ENCODE peak calls at places on chromosomes 3 and 15, in nine cellular contexts. One of them, this sample, is unnamed.

GRCh38 chr3:10531031-10531430 is 25.6 kb upstream of the ATP2B2 start:
- DNase-seq in stomach: peak
- DNase-seq in IMR-90: no peak
- DNase-seq in A549: no peak
- DNase-seq in heart left ventricle: no peak
- DNase-seq in lower leg skin: no peak
- DNase-seq in right lobe of liver: no peak
- DNase-seq in HCT116: no peak
- DNase-seq in H54: no peak
- DNase-seq in this sample: no peak

GRCh38 chr3:101954946-101955345 is 105.6 kb downstream of the NFKBIZ start:
- DNase-seq in heart left ventricle: no peak
- DNase-seq in H54: no peak
- DNase-seq in stomach: no peak
- DNase-seq in lower leg skin: no peak
- DNase-seq in right lobe of liver: no peak
- DNase-seq in A549: no peak
- DNase-seq in HCT116: no peak
- DNase-seq in IMR-90: no peak
- DNase-seq in this sample: no peak

GRCh38 chr3:87248831-87249230 is 21.7 kb downstream of the CHMP2B start:
- DNase-seq in A549: no peak
- DNase-seq in IMR-90: no peak
- DNase-seq in right lobe of liver: no peak
- DNase-seq in heart left ventricle: no peak
- DNase-seq in stomach: no peak
- DNase-seq in HCT116: no peak
- DNase-seq in lower leg skin: no peak
- DNase-seq in H54: no peak
- DNase-seq in this sample: no peak

GRCh38 chr15:90306560-90306959 is 41.1 kb downstream of the NGRN start:
- DNase-seq in right lobe of liver: no peak
- DNase-seq in heart left ventricle: no peak
- DNase-seq in A549: no peak
- DNase-seq in H54: no peak
- DNase-seq in HCT116: no peak
- DNase-seq in lower leg skin: no peak
- DNase-seq in stomach: no peak
- DNase-seq in IMR-90: no peak
- DNase-seq in this sample: no peak

GRCh38 chr3:17070560-17070959 is 185.8 kb downstream of the PLCL2 start:
- DNase-seq in A549: peak
- DNase-seq in H54: peak
- DNase-seq in IMR-90: peak
- DNase-seq in right lobe of liver: peak
- DNase-seq in heart left ventricle: peak
- DNase-seq in HCT116: no peak
- DNase-seq in lower leg skin: no peak
- DNase-seq in stomach: no peak
- DNase-seq in this sample: no peak

GRCh38 chr3:98788651-98789050 is 25.5 kb downstream of the ST3GAL6 start:
- DNase-seq in A549: no peak
- DNase-seq in lower leg skin: no peak
- DNase-seq in HCT116: no peak
- DNase-seq in heart left ventricle: peak
- DNase-seq in H54: no peak
- DNase-seq in IMR-90: no peak
- DNase-seq in right lobe of liver: no peak
- DNase-seq in stomach: no peak
- DNase-seq in this sample: no peak

GRCh38 chr15:69807752-69808151 is 290.0 kb downstream of the TLE3 start:
- DNase-seq in lower leg skin: peak
- DNase-seq in stomach: no peak
- DNase-seq in IMR-90: peak
- DNase-seq in heart left ventricle: peak
- DNase-seq in A549: peak
- DNase-seq in HCT116: peak
- DNase-seq in right lobe of liver: no peak
- DNase-seq in H54: peak
- DNase-seq in this sample: no peak

GRCh38 chr3:177452487-177452886 is 255.2 kb upstream of the TBL1XR1 start:
- DNase-seq in right lobe of liver: no peak
- DNase-seq in lower leg skin: no peak
- DNase-seq in stomach: no peak
- DNase-seq in HCT116: no peak
- DNase-seq in A549: peak
- DNase-seq in heart left ventricle: no peak
- DNase-seq in H54: no peak
- DNase-seq in IMR-90: peak
- DNase-seq in this sample: no peak

GRCh38 chr15:23569513-23569912 is 4.0 kb downstream of the MKRN3 start:
- DNase-seq in right lobe of liver: no peak
- DNase-seq in stomach: no peak
- DNase-seq in heart left ventricle: no peak
- DNase-seq in IMR-90: no peak
- DNase-seq in A549: no peak
- DNase-seq in lower leg skin: no peak
- DNase-seq in H54: no peak
- DNase-seq in HCT116: no peak
- DNase-seq in this sample: no peak

GRCh38 chr3:195774917-195775316 is 36.8 kb downstream of the MUC4 start:
- DNase-seq in HCT116: peak
- DNase-seq in stomach: no peak
- DNase-seq in heart left ventricle: peak
- DNase-seq in A549: peak
- DNase-seq in IMR-90: no peak
- DNase-seq in lower leg skin: no peak
- DNase-seq in H54: peak
- DNase-seq in right lobe of liver: peak
- DNase-seq in this sample: no peak

GRCh38 chr3:31934866-31935265 is 46.2 kb downstream of the OSBPL10 start:
- DNase-seq in A549: no peak
- DNase-seq in heart left ventricle: no peak
- DNase-seq in stomach: no peak
- DNase-seq in H54: no peak
- DNase-seq in IMR-90: no peak
- DNase-seq in HCT116: no peak
- DNase-seq in lower leg skin: no peak
- DNase-seq in right lobe of liver: no peak
- DNase-seq in this sample: no peak

GRCh38 chr3:142251951-142252350 is 26.6 kb upstream of the GK5 start:
- DNase-seq in HCT116: no peak
- DNase-seq in H54: no peak
- DNase-seq in lower leg skin: no peak
- DNase-seq in A549: no peak
- DNase-seq in IMR-90: no peak
- DNase-seq in heart left ventricle: no peak
- DNase-seq in stomach: no peak
- DNase-seq in right lobe of liver: no peak
- DNase-seq in this sample: no peak

GRCh38 chr3:37630441-37630840 is 231.2 kb upstream of the CTDSPL start:
- DNase-seq in lower leg skin: no peak
- DNase-seq in heart left ventricle: no peak
- DNase-seq in IMR-90: no peak
- DNase-seq in right lobe of liver: no peak
- DNase-seq in A549: no peak
- DNase-seq in H54: no peak
- DNase-seq in HCT116: no peak
- DNase-seq in stomach: no peak
- DNase-seq in this sample: no peak

GRCh38 chr3:169769287-169770181 is at the start of gene ACTRT3:
- DNase-seq in right lobe of liver: peak
- DNase-seq in stomach: peak
- DNase-seq in lower leg skin: no peak
- DNase-seq in A549: peak
- DNase-seq in IMR-90: peak
- DNase-seq in HCT116: peak
- DNase-seq in H54: no peak
- DNase-seq in heart left ventricle: peak
- DNase-seq in this sample: peak

GRCh38 chr15:74628199-74628598 is 12.6 kb downstream of the CLK3 start:
- DNase-seq in IMR-90: no peak
- DNase-seq in HCT116: no peak
- DNase-seq in A549: no peak
- DNase-seq in heart left ventricle: no peak
- DNase-seq in lower leg skin: no peak
- DNase-seq in stomach: no peak
- DNase-seq in H54: no peak
- DNase-seq in right lobe of liver: no peak
- DNase-seq in this sample: no peak
- TF ChIP-seq POLR2A in IMR-90: no peak
- TF ChIP-seq POLR2A in HCT116: no peak
- TF ChIP-seq POLR2A in A549: no peak
- TF ChIP-seq POLR2A in heart left ventricle: no peak
- TF ChIP-seq POLR2A in lower leg skin: no peak
- TF ChIP-seq POLR2A in stomach: no peak
- TF ChIP-seq POLR2A in H54: no peak
- TF ChIP-seq POLR2A in right lobe of liver: no peak
- TF ChIP-seq POLR2A in this sample: no peak

DNA sequence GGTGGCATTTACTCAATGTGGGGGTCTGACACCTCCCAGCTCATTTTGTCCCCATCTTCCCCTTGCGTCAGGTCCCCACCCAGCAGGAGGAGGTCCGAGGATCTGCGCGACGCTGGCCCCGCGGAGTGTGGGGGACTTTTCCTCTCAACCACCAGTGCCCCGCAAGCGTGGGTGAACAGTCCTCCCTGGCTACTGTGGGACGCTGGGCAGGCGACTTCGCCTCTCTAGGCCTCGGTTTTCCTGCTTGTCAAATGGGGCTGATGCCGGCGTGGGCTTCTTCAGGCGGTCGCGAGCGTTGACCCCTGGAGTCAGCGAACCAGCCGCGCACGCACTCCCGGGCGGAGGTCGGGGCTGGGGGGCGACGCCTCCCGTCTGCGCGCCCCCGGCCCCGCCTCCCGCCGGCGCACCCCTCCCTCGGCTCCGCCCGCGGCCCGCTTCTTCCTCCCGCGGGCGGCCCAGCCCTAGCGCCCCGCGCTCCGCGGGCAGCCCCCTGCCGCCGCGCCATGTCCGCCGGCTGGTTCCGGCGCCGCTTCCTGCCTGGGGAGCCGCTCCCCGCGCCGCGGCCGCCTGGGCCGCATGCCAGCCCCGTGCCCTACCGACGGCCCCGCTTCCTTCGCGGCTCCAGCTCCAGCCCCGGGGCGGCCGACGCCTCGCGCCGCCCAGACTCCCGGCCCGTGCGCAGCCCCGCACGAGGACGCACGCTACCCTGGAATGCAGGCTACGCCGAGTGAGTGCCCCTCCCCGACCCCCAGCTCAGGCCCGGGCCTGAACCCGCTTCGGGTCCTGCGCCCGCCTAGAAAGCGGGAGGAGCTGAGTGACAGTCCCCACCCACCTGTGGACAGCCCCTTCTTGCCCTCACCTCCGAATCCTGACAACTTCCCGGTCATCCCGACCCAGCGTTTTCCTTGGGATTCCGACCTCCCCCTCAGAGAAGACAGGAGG is at the start of gene PPM1M:
- DNase-seq in heart left ventricle: no peak
- DNase-seq in lower leg skin: no peak
- DNase-seq in right lobe of liver: peak
- DNase-seq in stomach: peak
- DNase-seq in IMR-90: peak
- DNase-seq in HCT116: no peak
- DNase-seq in H54: no peak
- DNase-seq in A549: peak
- DNase-seq in this sample: peak
- TF ChIP-seq POLR2A in heart left ventricle: peak
- TF ChIP-seq POLR2A in lower leg skin: no peak
- TF ChIP-seq POLR2A in right lobe of liver: peak
- TF ChIP-seq POLR2A in stomach: no peak
- TF ChIP-seq POLR2A in IMR-90: no peak
- TF ChIP-seq POLR2A in HCT116: peak
- TF ChIP-seq POLR2A in H54: peak
- TF ChIP-seq POLR2A in A549: peak
- TF ChIP-seq POLR2A in this sample: peak

GRCh38 chr15:57510647-57511046 is 81.1 kb upstream of the MYZAP start:
- DNase-seq in lower leg skin: no peak
- DNase-seq in right lobe of liver: peak
- DNase-seq in stomach: peak
- DNase-seq in H54: no peak
- DNase-seq in A549: no peak
- DNase-seq in IMR-90: peak
- DNase-seq in HCT116: no peak
- DNase-seq in heart left ventricle: peak
- DNase-seq in this sample: no peak
- TF ChIP-seq POLR2A in lower leg skin: no peak
- TF ChIP-seq POLR2A in right lobe of liver: no peak
- TF ChIP-seq POLR2A in stomach: no peak
- TF ChIP-seq POLR2A in H54: no peak
- TF ChIP-seq POLR2A in A549: no peak
- TF ChIP-seq POLR2A in IMR-90: no peak
- TF ChIP-seq POLR2A in HCT116: no peak
- TF ChIP-seq POLR2A in heart left ventricle: no peak
- TF ChIP-seq POLR2A in this sample: no peak

GRCh38 chr3:168093790-168094189 is 1.9 kb downstream of the GOLIM4 start:
- DNase-seq in lower leg skin: no peak
- DNase-seq in HCT116: no peak
- DNase-seq in IMR-90: no peak
- DNase-seq in right lobe of liver: no peak
- DNase-seq in heart left ventricle: no peak
- DNase-seq in H54: no peak
- DNase-seq in stomach: no peak
- DNase-seq in A549: no peak
- DNase-seq in this sample: no peak

GRCh38 chr3:168095611-168096209 is at the start of gene GOLIM4:
- DNase-seq in heart left ventricle: peak
- DNase-seq in A549: peak
- DNase-seq in lower leg skin: peak
- DNase-seq in stomach: peak
- DNase-seq in H54: peak
- DNase-seq in HCT116: peak
- DNase-seq in right lobe of liver: peak
- DNase-seq in IMR-90: peak
- DNase-seq in this sample: peak

GRCh38 chr3:168094877-168095610 is 680 bp downstream of the GOLIM4 start:
- DNase-seq in lower leg skin: peak
- DNase-seq in H54: peak
- DNase-seq in IMR-90: peak
- DNase-seq in heart left ventricle: peak
- DNase-seq in stomach: peak
- DNase-seq in HCT116: peak
- DNase-seq in A549: peak
- DNase-seq in right lobe of liver: peak
- DNase-seq in this sample: peak

GRCh38 chr3:168093229-168093628 is 2.5 kb downstream of the GOLIM4 start:
- DNase-seq in stomach: no peak
- DNase-seq in lower leg skin: no peak
- DNase-seq in H54: no peak
- DNase-seq in right lobe of liver: no peak
- DNase-seq in IMR-90: no peak
- DNase-seq in heart left ventricle: no peak
- DNase-seq in A549: no peak
- DNase-seq in HCT116: no peak
- DNase-seq in this sample: no peak

DNA sequence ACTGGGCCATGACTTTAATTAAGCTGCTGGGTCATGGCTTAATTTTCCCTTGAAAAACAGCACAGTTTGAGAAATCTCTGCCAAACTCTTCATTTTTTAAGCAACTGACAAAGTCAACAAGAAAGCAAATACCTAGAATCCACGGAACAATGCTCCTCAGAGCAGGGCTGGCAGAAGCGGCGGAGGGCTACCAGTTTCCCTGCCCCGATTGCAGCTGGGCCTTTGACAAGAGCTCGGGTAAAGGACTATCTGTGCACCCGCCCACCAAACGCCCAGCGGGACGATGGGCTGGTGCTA is 1.2 kb downstream of the GOLIM4 start:
- DNase-seq in IMR-90: no peak
- DNase-seq in lower leg skin: no peak
- DNase-seq in A549: no peak
- DNase-seq in right lobe of liver: no peak
- DNase-seq in heart left ventricle: no peak
- DNase-seq in stomach: peak
- DNase-seq in HCT116: no peak
- DNase-seq in H54: no peak
- DNase-seq in this sample: no peak
- TF ChIP-seq POLR2A in IMR-90: no peak
- TF ChIP-seq POLR2A in lower leg skin: no peak
- TF ChIP-seq POLR2A in A549: no peak
- TF ChIP-seq POLR2A in right lobe of liver: no peak
- TF ChIP-seq POLR2A in heart left ventricle: no peak
- TF ChIP-seq POLR2A in stomach: no peak
- TF ChIP-seq POLR2A in HCT116: no peak
- TF ChIP-seq POLR2A in H54: no peak
- TF ChIP-seq POLR2A in this sample: no peak

This sample was measured in GM12892.